ENCODE peak calls at places on chromosomes 7 and 10, in ten cellular contexts. E, G, S, F, Q, Z, A, K, B and Y are unnamed samples.

GRCh38 chr7:30736291-30736690 is 15.6 kb upstream of the INMT start:
- DNase-seq in E (no peak), G (no peak), S (no peak), F (no peak), Q (no peak), Z (no peak), A (no peak), K (no peak), B (no peak), Y (no peak)

GRCh38 chr7:91083855-91084644 is 180.2 kb upstream of the FZD1 start:
- DNase-seq in E (peak; percentile 87), G (no peak), S (peak; percentile 17), F (no peak), Q (peak; percentile 38), Z (no peak), A (no peak), K (no peak), B (no peak), Y (peak; percentile 7)

GRCh38 chr10:82266438-82266837 is 391.4 kb downstream of the NRG3 start:
- DNase-seq in E (no peak), G (no peak), S (peak; percentile 57), F (no peak), Q (no peak), Z (no peak), A (no peak), K (no peak), B (no peak), Y (peak; percentile 18)

GRCh38 chr7:26293569-26294308 is 2.1 kb downstream of the SNX10 start:
- DNase-seq in E (no peak), G (no peak), S (no peak), F (no peak), Q (no peak), Z (no peak), A (no peak), K (no peak), B (no peak), Y (no peak)

GRCh38 chr10:60809157-60809556 is 30.9 kb downstream of the CDK1 start:
- DNase-seq in E (no peak), G (no peak), S (peak; percentile 91), F (no peak), Q (no peak), Z (no peak), A (no peak), K (no peak), B (no peak), Y (peak; percentile 57)

GRCh38 chr7:136617176-136617575 is 251.3 kb upstream of the CHRM2 start:
- DNase-seq in E (no peak), G (no peak), S (no peak), F (no peak), Q (no peak), Z (no peak), A (no peak), K (no peak), B (no peak), Y (no peak)

GRCh38 chr10:16975188-16975587 is 154.4 kb downstream of the CUBN start:
- DNase-seq in E (no peak), G (no peak), S (no peak), F (no peak), Q (no peak), Z (no peak), A (no peak), K (no peak), B (no peak), Y (no peak)

GRCh38 chr10:114624941-114625780 is 32.9 kb downstream of the ABLIM1 start:
- DNase-seq in E (no peak), G (no peak), S (no peak), F (no peak), Q (no peak), Z (no peak), A (no peak), K (no peak), B (no peak), Y (no peak)

GRCh38 chr10:98267894-98268693 is at the start of gene LOXL4:
- DNase-seq in E (peak; percentile 77), G (no peak), S (peak; percentile 40), F (no peak), Q (peak; percentile 75), Z (no peak), A (peak; percentile 79), K (peak; percentile 63), B (no peak), Y (peak; percentile 68)

GRCh38 chr10:75776738-75777504 is 345.5 kb downstream of the LRMDA start:
- DNase-seq in E (no peak), G (no peak), S (no peak), F (no peak), Q (no peak), Z (peak; percentile 32), A (no peak), K (no peak), B (no peak), Y (no peak)

GRCh38 chr10:116565533-116565932 is 19.8 kb downstream of the PNLIP start:
- DNase-seq in E (no peak), G (no peak), S (no peak), F (no peak), Q (no peak), Z (no peak), A (no peak), K (no peak), B (no peak), Y (no peak)

GRCh38 chr7:69703099-69703498 is 104.8 kb downstream of the AUTS2 start:
- DNase-seq in E (no peak), G (no peak), S (peak; percentile 23), F (no peak), Q (no peak), Z (no peak), A (no peak), K (no peak), B (no peak), Y (no peak)

GRCh38 chr10:19245889-19246841 is 197.6 kb downstream of the MALRD1 start:
- DNase-seq in E (no peak), G (no peak), S (no peak), F (no peak), Q (no peak), Z (no peak), A (no peak), K (no peak), B (peak; percentile 16), Y (peak; percentile 8)

DNA sequence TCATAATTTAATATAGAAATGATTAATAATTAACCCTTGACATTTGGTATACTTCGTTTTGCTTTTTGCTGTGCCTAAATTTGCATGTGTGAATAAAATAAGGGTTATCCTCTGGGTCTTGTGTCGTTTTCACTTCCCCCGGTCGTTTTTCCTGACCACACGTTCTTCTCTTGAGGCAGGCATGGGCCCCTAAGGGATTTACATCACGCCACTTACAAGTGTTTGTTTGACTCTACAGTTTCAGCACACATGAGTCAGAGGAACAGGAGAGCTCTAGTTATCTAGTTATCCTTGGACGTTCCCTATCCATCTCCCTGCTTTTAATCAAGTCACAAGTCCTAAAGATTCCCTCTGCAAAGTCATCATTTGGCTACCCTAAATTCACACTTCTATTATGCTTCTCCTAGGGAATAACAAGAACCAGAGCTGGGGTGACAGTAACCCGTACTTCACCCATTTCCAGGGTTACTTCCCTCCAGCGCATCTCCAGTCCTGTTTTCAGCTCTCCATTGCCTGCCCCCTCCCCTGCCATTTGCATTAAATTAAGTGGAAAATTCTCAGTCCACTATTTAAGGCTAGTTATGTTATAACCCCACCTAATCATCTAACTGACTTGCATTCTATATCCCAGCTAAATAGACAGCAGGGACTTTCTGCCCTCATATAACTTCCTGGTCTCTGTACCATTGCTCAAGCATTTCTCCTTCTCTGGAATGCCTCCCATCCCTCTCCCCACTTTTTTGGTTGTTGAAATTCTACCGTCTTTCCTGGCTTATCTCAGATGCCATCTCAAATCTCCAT is 206.9 kb downstream of the PTEN start:
- DNase-seq in E (no peak), G (no peak), S (peak; percentile 37), F (no peak), Q (no peak), Z (no peak), A (no peak), K (no peak), B (peak; percentile 58), Y (peak; percentile 44)
- H3K4me1 ChIP-seq in E (peaks cover under 1% of the 10 kb centered on the region), G (no peaks in the 10 kb centered on the region), S (no peaks in the 10 kb centered on the region), F (no peaks in the 10 kb centered on the region), Q (no peaks in the 10 kb centered on the region), Z (no peaks in the 10 kb centered on the region), A (peaks cover under 1% of the 10 kb centered on the region), K (no peaks in the 10 kb centered on the region), B (no peaks in the 10 kb centered on the region), Y (peaks cover 11% of the 10 kb centered on the region)

DNA sequence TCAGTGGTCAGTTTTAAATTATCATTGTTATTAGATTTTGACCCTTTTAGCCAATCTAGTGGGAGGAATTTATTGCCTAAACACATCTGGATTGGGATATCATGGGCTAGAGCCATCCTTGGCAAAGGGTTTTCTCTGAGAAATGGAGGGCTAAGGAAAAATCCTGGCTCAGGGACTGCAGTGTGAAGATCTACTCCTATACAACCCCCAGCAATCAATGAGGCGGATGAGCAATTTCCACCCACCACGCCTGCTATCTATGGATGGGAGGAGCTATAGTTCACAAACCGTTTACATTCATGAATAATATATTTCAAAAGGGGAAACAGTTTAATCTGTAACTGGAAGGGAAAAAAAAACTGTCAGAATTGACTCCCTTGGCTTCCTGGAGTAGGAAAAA is 2.7 kb downstream of the CAV1 start:
- DNase-seq in E (no peak), G (no peak), S (peak; percentile 32), F (no peak), Q (no peak), Z (no peak), A (no peak), K (no peak), B (no peak), Y (no peak)
- H3K27ac ChIP-seq in E (peak overlapping the region; percentile 92), G (peak overlapping the region; percentile 68), S (no peak overlapping the region), F (peak overlapping the region; percentile 44), Q (no peak overlapping the region), Z (no peak overlapping the region), A (peak overlapping the region; percentile 95), K (peak overlapping the region; percentile 77), B (no peak overlapping the region), Y (peak overlapping the region; percentile 32)

DNA sequence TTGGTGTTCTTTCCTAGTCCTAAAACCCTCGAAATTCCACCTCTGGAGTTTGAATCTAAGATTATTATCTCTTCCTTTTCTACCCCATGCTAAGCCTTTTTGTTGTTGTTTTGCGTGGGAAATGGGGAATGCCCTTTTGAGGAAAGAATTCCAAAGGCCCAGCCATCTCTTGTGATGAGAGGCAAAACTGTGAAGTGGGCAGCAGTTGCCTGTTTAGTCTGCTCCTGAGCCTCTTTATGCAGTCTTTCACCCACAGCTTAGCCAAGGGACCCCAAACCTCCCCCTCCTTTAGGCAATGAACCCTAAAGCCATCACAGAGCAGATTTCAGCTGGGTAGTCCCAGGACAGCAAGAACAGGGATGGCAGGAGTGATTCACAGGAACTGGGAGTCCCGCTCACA is 95.5 kb downstream of the DNMBP start:
- DNase-seq in E (no peak), G (no peak), S (no peak), F (no peak), Q (no peak), Z (no peak), A (no peak), K (no peak), B (no peak), Y (no peak)
- H3K4me3 ChIP-seq in E (peak overlapping the region; percentile 45), G (no peak overlapping the region), S (peak overlapping the region; percentile 58), F (no peak overlapping the region), Q (no peak overlapping the region), Z (no peak overlapping the region), A (no peak overlapping the region), K (no peak overlapping the region), B (no peak overlapping the region), Y (no peak overlapping the region)

DNA sequence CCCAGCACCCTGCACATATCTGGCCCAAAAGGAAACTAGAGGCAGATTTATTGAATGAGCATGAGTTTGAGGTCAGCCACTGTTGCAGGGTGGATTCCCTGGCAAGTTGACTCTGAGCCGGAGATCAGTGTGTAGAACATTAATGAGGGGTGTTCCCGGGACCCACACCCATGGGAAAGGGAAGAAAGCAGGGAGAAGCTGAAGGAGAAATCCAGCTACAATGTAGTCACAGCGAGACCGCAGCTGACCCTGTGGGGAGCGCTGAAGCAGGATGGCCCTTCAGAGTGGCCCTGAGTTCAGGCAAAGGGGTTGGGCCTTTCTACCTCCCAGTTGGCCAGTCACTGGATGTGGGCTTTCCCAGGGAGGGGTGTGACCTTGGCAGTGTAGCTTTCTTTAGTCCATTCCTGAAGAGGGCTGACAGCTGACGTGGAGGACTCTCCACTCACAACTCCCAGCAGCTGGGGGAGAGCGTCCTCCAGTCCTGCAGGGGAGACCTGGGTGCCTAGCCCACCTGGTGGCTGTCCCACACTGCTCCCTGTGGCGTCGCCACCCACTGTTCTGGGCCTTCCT is 324.2 kb upstream of the ZMIZ1 start:
- DNase-seq in E (no peak), G (no peak), S (no peak), F (no peak), Q (no peak), Z (no peak), A (no peak), K (peak; percentile 32), B (no peak), Y (peak; percentile 67)
- H3K4me1 ChIP-seq in E (peaks cover 17% of the 10 kb centered on the region), G (no peaks in the 10 kb centered on the region), S (peaks cover 24% of the 10 kb centered on the region), F (no peaks in the 10 kb centered on the region), Q (peaks cover 5% of the 10 kb centered on the region), Z (no peaks in the 10 kb centered on the region), A (peaks cover 37% of the 10 kb centered on the region), K (no peaks in the 10 kb centered on the region), B (peaks cover 3% of the 10 kb centered on the region), Y (peaks cover 67% of the 10 kb centered on the region)